ENCODE peak calls at places on chromosomes 3 and 15, in nine cellular contexts. K, G, X, H, D, R, N, U and O are unnamed samples.
A peak's percentile ranks its signal among the peaks of the same experiment; 100 is the strongest.

GRCh38 chr15:51499379-51499976 is 123.1 kb downstream of the DMXL2 start:
- DNase-seq in D (peak; percentile 1), R (no peak), U (no peak), N (peak; percentile 9), K (no peak), H (peak; percentile 28), X (peak; percentile 15), G (no peak), O (peak; percentile 52)

GRCh38 chr15:65311760-65312159 is 7.3 kb downstream of the RNU5B-1 start:
- DNase-seq in K (no peak), G (no peak), X (no peak), N (no peak), D (no peak), R (no peak), H (no peak), U (no peak), O (no peak)

GRCh38 chr3:157572559-157573270 is 69.5 kb upstream of the VEPH1 start:
- DNase-seq in H (peak; percentile 51), D (peak; percentile 73), R (no peak), X (no peak), N (peak; percentile 36), U (peak; percentile 65), G (no peak), K (peak; percentile 49), O (peak; percentile 58)

GRCh38 chr15:63191895-63192603 is 2.6 kb downstream of the RAB8B start:
- DNase-seq in G (no peak), K (no peak), R (no peak), D (no peak), U (no peak), H (peak; percentile 84), X (no peak), N (no peak), O (no peak)

GRCh38 chr15:90001062-90001682 is at the start of gene ZNF710:
- DNase-seq in K (peak; percentile 22), H (peak; percentile 70), D (peak; percentile 64), X (no peak), N (peak; percentile 57), U (peak; percentile 37), R (peak; percentile 49), G (peak; percentile 64), O (no peak)

GRCh38 chr3:14849831-14850230 is 31.1 kb downstream of the FGD5 start:
- DNase-seq in H (no peak), U (peak; percentile 44), G (no peak), D (no peak), N (no peak), X (no peak), K (no peak), R (no peak), O (no peak)

GRCh38 chr3:71062037-71062919 is 521.2 kb downstream of the FOXP1 start:
- DNase-seq in U (no peak), X (no peak), D (no peak), R (no peak), K (no peak), N (no peak), G (no peak), H (no peak), O (no peak)

GRCh38 chr3:7260975-7261374 is 400.1 kb downstream of the GRM7 start:
- DNase-seq in K (no peak), U (no peak), D (no peak), N (no peak), R (no peak), H (no peak), G (no peak), X (no peak), O (no peak)

GRCh38 chr3:191269289-191270085 is 59.7 kb upstream of the CCDC50 start:
- DNase-seq in K (no peak), D (no peak), G (no peak), H (no peak), U (no peak), N (no peak), R (no peak), X (peak; percentile 24), O (no peak)

GRCh38 chr3:98390366-98390765 is at the start of gene OR5K3:
- DNase-seq in H (no peak), N (no peak), G (no peak), D (no peak), U (no peak), K (no peak), X (no peak), R (no peak), O (no peak)

GRCh38 chr3:189853906-189854305 is 222.7 kb downstream of the TP63 start:
- DNase-seq in U (no peak), G (no peak), K (no peak), X (no peak), N (no peak), R (no peak), H (no peak), D (no peak), O (no peak)

GRCh38 chr3:13273604-13274105 is 146.5 kb downstream of the NUP210 start:
- DNase-seq in X (no peak), N (no peak), D (no peak), U (no peak), K (no peak), H (no peak), R (no peak), G (no peak), O (no peak)

GRCh38 chr15:29870495-29871151 is 48.4 kb upstream of the TJP1 start:
- DNase-seq in H (no peak), D (peak; percentile 32), N (no peak), R (no peak), U (peak; percentile 16), K (peak; percentile 31), G (peak; percentile 52), X (no peak), O (no peak)

DNA sequence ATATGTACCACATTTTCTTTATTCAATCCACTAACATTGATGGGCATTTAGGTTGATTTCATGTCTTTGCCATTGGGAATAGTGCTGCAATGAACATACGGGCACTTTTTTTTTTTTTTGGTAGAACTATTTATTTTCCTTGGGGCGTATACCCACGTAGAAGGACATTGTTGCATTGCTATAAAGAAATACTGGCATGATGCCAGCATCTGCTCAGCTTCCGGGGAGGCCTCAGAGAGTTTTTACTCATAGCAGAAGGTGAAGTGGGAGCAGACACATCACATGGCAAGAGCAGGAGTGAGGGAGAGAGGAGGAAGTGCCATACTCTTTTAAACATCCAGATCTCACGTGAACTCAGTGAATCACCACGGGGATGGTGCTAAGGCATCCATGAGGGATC is 197.0 kb downstream of the SQOR start:
- DNase-seq in K (no peak), H (no peak), D (no peak), R (no peak), U (no peak), X (no peak), G (no peak), N (no peak), O (no peak)
- TF ChIP-seq CTCF in K (no peak), H (no peak), D (no peak), R (no peak), U (no peak), X (no peak), G (no peak), N (no peak), O (no peak)

DNA sequence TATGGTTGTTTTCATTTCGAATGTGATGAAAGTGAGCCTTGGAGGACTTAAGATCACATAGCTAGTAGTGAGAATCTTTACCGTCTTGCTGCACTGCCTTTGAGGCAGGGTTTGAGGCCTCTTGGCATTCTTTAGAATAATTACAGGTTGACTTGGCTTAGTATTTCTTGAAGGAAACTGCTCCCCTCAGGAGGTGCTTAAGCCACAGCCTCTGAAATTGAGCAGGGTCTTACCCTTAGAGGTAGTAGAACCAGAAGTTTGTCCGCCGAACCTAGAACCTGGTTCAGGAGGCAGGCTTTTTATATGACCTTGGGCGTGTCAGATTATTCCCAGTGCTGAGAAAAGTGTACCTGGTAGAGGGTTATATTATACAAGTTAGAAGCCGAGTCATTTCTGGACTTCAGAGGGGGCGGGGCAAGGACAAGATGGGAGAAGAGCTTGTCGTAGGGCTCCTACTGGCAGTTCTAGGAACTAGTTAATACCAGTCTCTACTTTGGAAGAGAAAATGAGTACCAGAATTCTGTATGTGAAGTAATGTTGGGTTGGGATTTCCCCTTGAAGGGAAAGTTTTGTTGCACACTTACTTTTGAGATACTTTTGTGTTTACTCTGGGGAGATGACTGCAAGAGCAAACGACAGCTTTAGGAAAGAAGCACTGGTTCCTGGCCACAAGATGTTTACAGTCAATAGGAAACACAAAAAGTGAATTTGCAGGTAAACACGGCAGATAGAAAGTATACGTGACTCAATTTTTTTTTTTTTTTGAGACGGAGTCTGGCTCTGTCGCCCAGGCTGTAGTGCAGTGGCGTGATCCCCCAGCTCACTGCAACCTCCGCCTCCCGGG is 1.3 kb downstream of the TFG start:
- DNase-seq in U (peak; percentile 33), G (peak; percentile 19), R (peak; percentile 21), X (no peak), K (peak; percentile 15), D (peak; percentile 70), N (peak; percentile 54), H (peak; percentile 48), O (peak; percentile 64)
- TF ChIP-seq CTCF in U (no peak), G (no peak), R (no peak), X (peak; percentile 61), K (peak; percentile 58), D (peak; percentile 48), N (peak; percentile 18), H (peak; percentile 44), O (peak; percentile 30)

DNA sequence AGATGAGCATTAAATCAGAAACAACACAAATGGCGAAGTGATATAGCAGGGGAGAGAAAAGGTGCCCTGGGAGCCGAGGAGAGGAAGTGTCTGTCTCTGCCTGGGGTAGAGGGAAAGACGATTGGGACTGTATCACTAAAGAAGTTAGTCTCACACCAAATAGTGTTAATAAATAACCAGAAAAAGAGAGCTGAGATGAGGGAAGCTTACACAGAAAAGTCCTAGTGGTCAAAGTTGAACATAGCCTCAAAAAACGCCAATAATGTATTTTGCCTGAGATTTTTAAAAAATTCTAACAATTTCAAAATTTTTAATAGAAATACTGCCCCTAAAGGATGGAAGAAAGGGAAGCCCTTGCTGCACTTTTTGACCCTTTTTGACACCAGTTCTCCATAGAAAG is 417.6 kb downstream of the TUSC7 start:
- DNase-seq in H (no peak), N (no peak), G (no peak), K (no peak), D (no peak), U (no peak), X (no peak), R (no peak), O (no peak)
- TF ChIP-seq CTCF in H (no peak), N (no peak), G (no peak), K (peak; percentile 52), D (no peak), U (peak; percentile 65), X (peak; percentile 12), R (no peak), O (no peak)

GRCh38 chr3:126918223-126918622 is 64.7 kb upstream of the PLXNA1 start:
- DNase-seq in K (no peak), U (no peak), R (no peak), D (no peak), X (no peak), H (no peak), N (no peak), G (no peak), O (no peak)

GRCh38 chr3:126916546-126916945 is 66.4 kb upstream of the PLXNA1 start:
- DNase-seq in H (no peak), D (no peak), R (no peak), X (no peak), U (no peak), G (no peak), K (no peak), N (no peak), O (no peak)

GRCh38 chr3:126915015-126915414 is 67.9 kb upstream of the PLXNA1 start:
- DNase-seq in D (no peak), R (no peak), G (no peak), X (no peak), H (no peak), K (no peak), N (no peak), U (no peak), O (no peak)

GRCh38 chr3:126914226-126914625 is 68.7 kb upstream of the PLXNA1 start:
- DNase-seq in R (no peak), U (no peak), G (no peak), D (no peak), N (no peak), X (no peak), K (no peak), H (no peak), O (no peak)

GRCh38 chr3:126917232-126917804 is 65.6 kb upstream of the PLXNA1 start:
- DNase-seq in U (no peak), X (no peak), D (no peak), N (no peak), K (no peak), H (no peak), G (no peak), R (no peak), O (no peak)
- TF ChIP-seq CTCF in U (no peak), X (no peak), D (no peak), N (no peak), K (no peak), H (no peak), G (no peak), R (no peak), O (no peak)